ENCODE peak calls at places on chromosomes 13 and 19, in four cellular contexts. C, V, D and Y are unnamed samples. For H3K4me1, the result is how much of the 10 kb centered on the place peaks cover.

GRCh38 chr19:41479757-41480191 is 36.8 kb downstream of the ERICH4 start:
- DNase-seq in V (no peak), D (peak), C (no peak), Y (no peak)

GRCh38 chr19:35353635-35354034 is 4.6 kb upstream of the FFAR3 start:
- DNase-seq in C (no peak), V (no peak), D (peak), Y (no peak)

GRCh38 chr13:86563308-86563707 is 764.1 kb upstream of the SLITRK6 start:
- DNase-seq in C (peak), V (no peak), D (no peak), Y (no peak)

GRCh38 chr13:93270769-93271753 is 44.5 kb downstream of the GPC6 start:
- DNase-seq in C (no peak), V (no peak), D (no peak), Y (no peak)

GRCh38 chr19:8731428-8732169 is 10.2 kb downstream of the OR2Z1 start:
- DNase-seq in C (no peak), V (no peak), D (no peak), Y (no peak)

GRCh38 chr13:112072531-112073244 is 5.7 kb downstream of the SOX1 start:
- DNase-seq in V (no peak), D (no peak), C (peak), Y (no peak)

GRCh38 chr13:110250258-110250891 is 56.6 kb downstream of the COL4A1 start:
- DNase-seq in D (no peak), V (no peak), C (peak), Y (no peak)

GRCh38 chr19:33291623-33292534 is 10.5 kb downstream of the CEBPA start:
- DNase-seq in D (no peak), V (no peak), C (no peak), Y (no peak)

GRCh38 chr13:97000295-97000925 is 6.1 kb upstream of the OXGR1 start:
- DNase-seq in V (no peak), C (peak), D (no peak), Y (no peak)

GRCh38 chr13:102688306-102688973 is 6.4 kb downstream of the METTL21C start:
- DNase-seq in D (no peak), V (no peak), C (no peak), Y (no peak)

GRCh38 chr13:112808377-112809140 is 118.7 kb downstream of the ATP11A start:
- DNase-seq in C (no peak), D (no peak), V (no peak), Y (no peak)

GRCh38 chr19:35882074-35882832 is 13.9 kb downstream of the APLP1 start:
- DNase-seq in C (peak), V (peak), D (no peak), Y (peak)

GRCh38 chr13:95704510-95704909 is 27.6 kb downstream of the DNAJC3 start:
- DNase-seq in D (no peak), C (no peak), V (no peak), Y (no peak)

GRCh38 chr19:34096020-34096915 is 76.0 kb upstream of the LSM14A start:
- DNase-seq in V (peak), D (no peak), C (peak), Y (no peak)

GRCh38 chr13:73832203-73832602 is 302.0 kb downstream of the KLF12 start:
- DNase-seq in V (no peak), C (peak), D (no peak), Y (no peak)

GRCh38 chr19:35459414-35460082 is 11.5 kb downstream of the FFAR2 start:
- DNase-seq in C (no peak), V (no peak), D (no peak), Y (no peak)

GRCh38 chr13:106087201-106087600 is 448.3 kb downstream of the EFNB2 start:
- DNase-seq in D (no peak), V (no peak), C (no peak), Y (no peak)

GRCh38 chr19:1658446-1659433 is 6.3 kb upstream of the TCF3 start:
- DNase-seq in D (no peak), V (no peak), C (no peak), Y (no peak)

GRCh38 chr13:44452418-44452817 is 78.8 kb downstream of the SERP2 start:
- DNase-seq in V (no peak), D (no peak), C (no peak), Y (no peak)

GRCh38 chr19:42030605-42031004 is 36.6 kb upstream of the ATP1A3 start:
- DNase-seq in C (no peak), V (no peak), D (no peak), Y (no peak)

GRCh38 chr13:59776924-59777690 is 386.6 kb downstream of the DIAPH3 start:
- DNase-seq in V (no peak), C (peak), D (no peak), Y (no peak)

DNA sequence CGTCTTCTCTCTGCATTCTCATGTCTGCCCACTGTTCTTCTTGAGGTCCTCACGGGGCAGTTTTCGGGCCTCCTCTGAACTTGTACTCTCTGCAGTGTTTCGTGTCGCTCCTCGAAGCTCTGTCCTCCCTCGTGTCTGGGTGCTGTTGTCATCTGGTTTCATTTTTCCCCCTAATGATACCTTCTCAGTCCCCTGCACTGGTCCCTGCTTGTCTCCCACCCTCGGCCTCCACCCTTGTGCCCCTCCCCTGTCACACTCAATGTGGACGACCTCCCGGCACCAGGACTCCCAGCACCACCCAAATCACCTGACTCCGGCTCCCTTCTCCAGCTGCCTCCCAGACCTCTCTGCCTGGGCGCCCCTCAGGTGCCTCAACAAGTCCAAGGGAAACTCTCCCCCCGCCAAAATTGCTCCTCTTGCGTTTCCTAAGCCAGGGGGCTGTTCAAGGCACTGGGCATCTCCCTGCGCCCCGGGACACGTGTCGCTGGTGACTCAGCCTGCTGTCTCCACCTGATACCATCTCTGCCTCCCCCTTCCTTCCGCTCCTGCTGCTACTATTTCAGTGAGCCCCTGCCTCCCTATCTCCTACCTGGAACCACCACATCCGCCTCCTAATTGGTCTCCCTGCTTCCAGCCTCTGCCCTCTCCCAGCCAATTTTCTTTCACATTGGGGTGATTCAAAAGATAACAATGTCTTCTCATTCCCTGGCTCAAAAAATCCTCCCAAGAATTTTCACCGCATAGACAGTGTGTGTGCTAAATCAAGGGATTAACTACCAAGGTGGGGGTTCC is 49.5 kb downstream of the RFX2 start:
- DNase-seq in D (peak), C (peak), V (no peak), Y (no peak)
- H3K27ac ChIP-seq in D (peak), C (no peak), V (no peak), Y (peak)

GRCh38 chr13:23557043-23557442 is 13.2 kb upstream of the TNFRSF19 start:
- DNase-seq in V (no peak), C (no peak), D (no peak), Y (no peak)
- H3K4me1 ChIP-seq in V (under half), C (under half), D (under half), Y (under half)

GRCh38 chr13:42041684-42042035 is 6.8 kb upstream of the DGKH start:
- DNase-seq in D (no peak), V (peak), C (peak), Y (no peak)

GRCh38 chr13:42041017-42041683 is 7.3 kb upstream of the DGKH start:
- DNase-seq in V (peak), D (peak), C (peak), Y (no peak)

GRCh38 chr13:42039946-42040729 is 8.3 kb upstream of the DGKH start:
- DNase-seq in D (peak), C (peak), V (peak), Y (peak)

GRCh38 chr13:42039457-42039945 is 8.9 kb upstream of the DGKH start:
- DNase-seq in D (no peak), V (peak), C (no peak), Y (no peak)

DNA sequence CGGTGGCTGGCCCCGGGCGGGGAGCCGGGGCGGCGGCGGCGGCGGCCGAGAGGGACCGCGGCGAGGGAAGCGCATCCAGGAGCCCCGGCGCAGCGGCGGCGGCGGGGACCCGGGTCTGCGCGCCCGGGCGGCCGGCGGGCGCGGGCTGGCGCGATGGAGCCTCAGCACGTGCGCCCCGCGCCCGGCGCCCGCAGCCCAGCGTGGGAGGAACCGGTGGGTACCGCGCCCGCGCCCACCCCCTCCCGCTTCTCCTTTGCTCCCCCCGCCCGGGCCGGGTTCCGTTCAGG is 7.8 kb upstream of the DGKH start:
- DNase-seq in D (no peak), V (no peak), C (no peak), Y (no peak)
- H3K27ac ChIP-seq in D (peak), V (no peak), C (peak), Y (no peak)

GRCh38 chr19:14375055-14375581 is 6.1 kb upstream of the ADGRE5 start:
- DNase-seq in D (no peak), C (no peak), V (peak), Y (peak)
- H3K4me1 ChIP-seq in D (under half), C (under half), V (half or more), Y (half or more)

GRCh38 chr13:99218969-99219368 is 18.3 kb downstream of the UBAC2 start:
- DNase-seq in C (no peak), V (no peak), D (no peak), Y (peak)

GRCh38 chr13:99218545-99218944 is 17.9 kb downstream of the UBAC2 start:
- DNase-seq in C (peak), V (no peak), D (no peak), Y (no peak)

GRCh38 chr13:99218126-99218525 is 17.5 kb downstream of the UBAC2 start:
- DNase-seq in V (no peak), C (no peak), D (no peak), Y (no peak)

GRCh38 chr13:99215466-99215865 is 14.8 kb downstream of the UBAC2 start:
- DNase-seq in C (no peak), V (no peak), D (no peak), Y (peak)

GRCh38 chr13:99217461-99218101 is 16.9 kb downstream of the UBAC2 start:
- DNase-seq in D (no peak), V (no peak), C (no peak), Y (no peak)
- H3K27ac ChIP-seq in D (peak), V (no peak), C (no peak), Y (no peak)